ENCODE peak calls at places on chromosomes 5 and 9, in five cellular contexts. K is OCI-LY7; Q is EH; C is CD8-positive, alpha-beta memory T cell; N is Panc1. Y is an unnamed sample.

GRCh38 chr9:134487066-134487710 is 154.4 kb upstream of the COL5A1 start:
- DNase-seq in K (no peak), Q (no peak), C (no peak), N (no peak), Y (no peak)

GRCh38 chr5:179235416-179236400 is 109.6 kb downstream of the ADAMTS2 start:
- DNase-seq in K (no peak), Q (no peak), C (no peak), N (no peak), Y (no peak)

GRCh38 chr9:88829276-88829675 is 162.0 kb upstream of the S1PR3 start:
- DNase-seq in K (no peak), Q (no peak), C (no peak), N (no peak), Y (peak)

GRCh38 chr5:17763301-17763700 is 129.0 kb downstream of the TAF11L14 start:
- DNase-seq in K (no peak), Q (no peak), C (no peak), N (no peak), Y (peak)

GRCh38 chr5:19319252-19319651 is 668.7 kb downstream of the CDH18 start:
- DNase-seq in K (no peak), Q (no peak), C (no peak), N (no peak), Y (no peak)

GRCh38 chr5:154793599-154794524 is 38.7 kb downstream of the LARP1 start:
- DNase-seq in K (no peak), Q (peak), C (no peak), N (no peak), Y (peak)

GRCh38 chr9:69168709-69169217 is 5.3 kb upstream of the TJP2 start:
- DNase-seq in K (peak), Q (peak), C (peak), N (no peak), Y (peak)

GRCh38 chr5:663436-664342 is 29.5 kb downstream of the TPPP start:
- DNase-seq in K (no peak), Q (no peak), C (no peak), N (no peak), Y (no peak)

GRCh38 chr9:95004452-95005275 is 278.2 kb downstream of the AOPEP start:
- DNase-seq in K (no peak), Q (peak), C (no peak), N (no peak), Y (peak)

Y was measured in iris pigment epithelial cell.